ENCODE peak calls at places on chromosomes 2 and 18, in six cellular contexts. D, T, Y, P, F and N are unnamed samples. For H3K4me1, the result is how much of the 10 kb centered on the place peaks cover.

GRCh38 chr2:30272761-30273573 is 41.6 kb downstream of the LBH start:
- DNase-seq in T (no peak), P (peak), D (no peak), F (no peak), Y (no peak), N (peak)

GRCh38 chr2:216989335-216990129 is 129.7 kb upstream of the TNP1 start:
- DNase-seq in P (peak), Y (no peak), T (no peak), F (no peak), D (no peak), N (no peak)

GRCh38 chr2:214881647-214882205 is 72.2 kb upstream of the BARD1 start:
- DNase-seq in D (no peak), Y (no peak), T (no peak), P (peak), F (peak), N (no peak)

GRCh38 chr2:112793449-112793978 is 9.2 kb upstream of the IL1A start:
- DNase-seq in P (peak), T (no peak), D (no peak), F (no peak), Y (no peak), N (no peak)

GRCh38 chr2:46451131-46451711 is 28.1 kb upstream of the TMEM247 start:
- DNase-seq in P (no peak), F (peak), D (no peak), T (no peak), Y (no peak), N (no peak)

GRCh38 chr2:85628658-85629057 is 12.7 kb downstream of the USP39 start:
- DNase-seq in P (no peak), D (no peak), T (no peak), Y (no peak), F (no peak), N (no peak)

GRCh38 chr18:65754121-65754520 is 3.3 kb downstream of the CDH7 start:
- DNase-seq in D (no peak), P (peak), Y (no peak), T (no peak), F (no peak), N (no peak)

GRCh38 chr18:3605562-3606443 is 155.8 kb downstream of the TGIF1 start:
- DNase-seq in T (no peak), F (no peak), D (no peak), P (peak), Y (no peak), N (no peak)

GRCh38 chr2:38407111-38407682 is 30.1 kb upstream of the ATL2 start:
- DNase-seq in T (no peak), F (no peak), Y (no peak), D (no peak), P (no peak), N (no peak)

GRCh38 chr2:144567745-144568144 is 47.8 kb upstream of the ZEB2 start:
- DNase-seq in T (no peak), D (peak), P (no peak), Y (no peak), F (no peak), N (no peak)

GRCh38 chr2:53670351-53670750 is 97.3 kb upstream of the CHAC2 start:
- DNase-seq in D (no peak), Y (no peak), P (no peak), T (no peak), F (no peak), N (no peak)

GRCh38 chr2:236584521-236585384 is 15.1 kb downstream of the ACKR3 start:
- DNase-seq in Y (no peak), D (no peak), F (no peak), P (no peak), T (no peak), N (no peak)

GRCh38 chr18:42038936-42039335 is 83.9 kb downstream of the PIK3C3 start:
- DNase-seq in F (no peak), Y (no peak), D (no peak), T (no peak), P (peak), N (no peak)

GRCh38 chr2:207528980-207529329 is 807 bp upstream of the CREB1 start:
- DNase-seq in Y (no peak), F (no peak), P (no peak), D (no peak), T (peak), N (no peak)

GRCh38 chr2:132497591-132497990 is 81.0 kb downstream of the GPR39 start:
- DNase-seq in F (no peak), D (no peak), T (no peak), Y (no peak), P (no peak), N (no peak)

GRCh38 chr18:59672125-59672769 is 25.0 kb downstream of the CCBE1 start:
- DNase-seq in F (no peak), Y (no peak), D (no peak), T (peak), P (peak), N (no peak)

GRCh38 chr2:60880988-60881932 is at the start of gene REL:
- DNase-seq in T (peak), P (peak), D (peak), F (peak), Y (peak), N (peak)
- H3K4me3 ChIP-seq in T (peak), P (peak), D (peak), F (peak), Y (peak), N (peak)

DNA sequence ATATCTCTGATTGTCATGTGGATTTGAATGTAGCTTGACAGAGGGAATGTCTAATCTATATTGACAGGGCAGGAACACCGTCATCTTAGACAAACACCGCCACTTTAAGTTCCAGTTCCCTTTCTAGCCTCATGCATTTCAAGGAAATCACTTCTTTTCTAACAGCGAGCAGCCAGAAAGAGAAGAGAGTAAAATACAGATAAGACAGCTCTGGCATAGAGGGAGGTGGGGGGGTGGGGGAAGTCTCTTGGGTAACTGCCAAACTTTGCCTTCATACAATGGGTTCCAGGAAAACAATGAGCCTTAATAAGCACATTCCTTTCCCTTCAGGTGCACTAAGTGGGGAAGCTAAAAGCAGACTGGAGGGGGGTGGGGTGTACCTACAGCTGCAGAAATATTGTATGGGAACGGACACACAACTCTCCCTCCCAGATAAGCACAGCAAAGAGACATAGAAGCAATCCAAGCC is 37.2 kb downstream of the CASP10 start:
- DNase-seq in Y (no peak), D (no peak), F (peak), P (no peak), T (peak), N (no peak)
- H3K27ac ChIP-seq in Y (peak), D (no peak), F (peak), P (no peak), T (no peak), N (no peak)

DNA sequence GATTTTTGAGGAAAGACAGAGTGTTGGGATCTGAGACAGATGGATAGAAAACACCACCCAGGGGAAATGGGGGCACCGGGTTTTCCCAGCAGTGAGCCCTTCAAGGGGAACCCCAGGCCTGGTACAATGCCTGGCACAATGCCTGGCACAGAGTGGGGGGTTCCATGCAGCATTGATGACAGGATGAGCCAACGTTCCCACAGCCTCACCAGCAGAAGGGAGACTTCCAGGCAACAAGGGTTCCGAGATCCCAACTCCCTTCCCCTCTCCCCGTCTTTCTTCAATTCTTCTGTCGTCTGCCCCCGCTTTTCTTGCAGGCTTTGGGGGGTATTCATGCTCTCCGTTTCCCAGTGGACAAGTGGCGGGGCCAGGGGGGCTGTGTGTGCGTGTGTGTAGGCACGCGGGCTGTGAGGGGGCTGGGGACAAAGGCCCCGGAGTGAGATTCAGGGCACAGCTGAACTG is 132.1 kb upstream of the HAAO start:
- DNase-seq in Y (no peak), P (no peak), D (no peak), F (no peak), T (no peak), N (no peak)
- H3K4me1 ChIP-seq in Y (half or more), P (under half), D (under half), F (under half), T (half or more), N (half or more)

GRCh38 chr18:58341913-58342312 is 287.0 kb downstream of the ALPK2 start:
- DNase-seq in D (no peak), P (no peak), T (no peak), F (no peak), Y (no peak), N (no peak)

GRCh38 chr18:58344080-58344670 is 284.7 kb downstream of the ALPK2 start:
- DNase-seq in T (no peak), D (no peak), P (no peak), F (no peak), Y (no peak), N (no peak)

GRCh38 chr18:58345875-58346274 is 283.0 kb downstream of the ALPK2 start:
- DNase-seq in T (no peak), Y (no peak), F (no peak), P (no peak), D (no peak), N (no peak)

GRCh38 chr18:58347135-58347534 is 281.8 kb downstream of the ALPK2 start:
- DNase-seq in D (no peak), T (no peak), F (no peak), P (no peak), Y (no peak), N (no peak)

DNA sequence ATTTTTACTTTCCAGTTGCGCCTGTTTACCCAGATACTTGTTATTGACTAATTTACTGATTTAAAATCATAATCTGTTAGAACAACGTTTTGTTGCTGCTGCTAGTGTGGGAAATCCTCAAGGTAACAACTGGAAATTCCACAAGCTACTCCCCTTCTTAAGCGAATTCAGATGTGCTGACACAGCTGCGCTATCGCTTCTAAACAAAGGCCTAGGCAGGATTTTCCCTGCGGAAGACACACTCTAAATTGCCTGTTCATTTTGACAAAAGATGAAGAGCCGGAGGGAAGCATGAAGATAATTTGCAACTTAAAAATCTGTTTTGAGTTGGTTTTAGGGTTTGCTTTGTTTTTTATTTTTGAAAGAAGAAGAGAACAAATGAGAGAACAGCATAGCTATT is 283.8 kb downstream of the ALPK2 start:
- DNase-seq in T (no peak), F (no peak), D (peak), P (no peak), Y (no peak), N (no peak)
- H3K4me3 ChIP-seq in T (no peak), F (no peak), D (peak), P (no peak), Y (no peak), N (no peak)

GRCh38 chr2:69152847-69153246 is 139.9 kb downstream of the ANTXR1 start:
- DNase-seq in F (no peak), T (no peak), P (no peak), D (no peak), Y (no peak), N (no peak)

GRCh38 chr2:69154031-69154430 is 141.1 kb downstream of the ANTXR1 start:
- DNase-seq in D (no peak), Y (no peak), F (no peak), P (peak), T (no peak), N (no peak)

GRCh38 chr2:69147841-69148533 is 135.0 kb downstream of the ANTXR1 start:
- DNase-seq in P (no peak), F (no peak), Y (no peak), T (no peak), D (no peak), N (no peak)

GRCh38 chr2:69149631-69150215 is 136.7 kb downstream of the ANTXR1 start:
- DNase-seq in F (no peak), T (peak), D (peak), P (peak), Y (no peak), N (no peak)

DNA sequence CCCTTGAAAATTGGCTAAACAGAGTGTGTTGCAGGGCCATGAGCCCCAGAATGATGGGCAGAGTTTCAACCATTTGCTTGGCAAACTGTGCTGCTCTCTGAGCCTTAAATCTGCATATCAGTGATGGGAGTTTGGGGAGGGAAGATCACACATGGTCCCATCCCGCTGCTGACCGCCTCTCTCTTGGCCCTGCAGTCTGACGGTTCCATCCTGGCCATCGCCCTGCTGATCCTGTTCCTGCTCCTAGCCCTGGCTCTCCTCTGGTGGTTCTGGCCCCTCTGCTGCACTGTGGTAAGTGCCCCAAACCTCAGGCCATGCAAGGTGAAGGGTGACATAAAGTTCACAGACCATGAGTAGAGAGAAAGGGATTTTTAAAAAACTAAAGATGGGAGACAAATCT is 139.0 kb downstream of the ANTXR1 start:
- DNase-seq in F (no peak), Y (no peak), T (no peak), P (no peak), D (no peak), N (no peak)
- H3K27ac ChIP-seq in F (no peak), Y (no peak), T (peak), P (no peak), D (no peak), N (no peak)

DNA sequence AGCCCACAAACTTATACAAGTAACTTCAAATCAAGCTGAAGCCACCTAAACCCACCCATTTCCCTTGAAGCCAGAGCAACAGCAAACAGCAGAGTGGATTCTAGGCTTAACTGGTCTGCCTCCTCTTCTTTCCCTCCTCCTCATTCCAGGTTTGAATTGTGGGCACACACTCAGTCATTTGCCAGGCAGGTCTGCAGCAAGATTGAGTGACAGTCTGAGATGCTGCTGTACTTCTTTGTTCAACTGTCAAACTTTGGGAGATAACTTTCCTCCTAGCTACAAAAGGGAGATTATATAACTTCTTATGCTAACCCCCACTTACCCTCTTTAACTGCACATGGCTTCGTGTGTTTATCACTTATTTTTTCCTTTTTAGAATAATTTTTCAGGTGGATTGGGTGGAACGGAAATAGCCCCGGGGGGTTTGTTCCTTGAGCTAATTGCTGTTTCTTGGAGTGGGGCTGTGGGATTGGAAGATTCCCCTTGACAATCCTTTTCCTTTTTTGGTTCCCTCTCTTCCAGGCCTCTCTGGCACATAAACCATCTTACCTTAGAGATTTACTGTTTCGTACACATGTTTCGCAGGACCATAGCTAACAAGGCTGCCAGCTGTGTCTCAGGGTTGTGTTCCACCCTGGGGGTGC is 55.0 kb downstream of the RNF144A start:
- DNase-seq in D (no peak), P (no peak), T (peak), Y (no peak), F (no peak), N (no peak)
- H3K4me1 ChIP-seq in D (under half), P (under half), T (under half), Y (under half), F (under half), N (under half)

GRCh38 chr2:105396254-105397024 is 2.4 kb downstream of the FHL2 start:
- DNase-seq in Y (peak), P (peak), T (peak), F (no peak), D (no peak), N (peak)

GRCh38 chr2:105393373-105394055 is 5.3 kb downstream of the FHL2 start:
- DNase-seq in T (peak), P (peak), Y (peak), F (no peak), D (no peak), N (no peak)

GRCh38 chr2:105395691-105396090 is 3.2 kb downstream of the FHL2 start:
- DNase-seq in P (no peak), F (no peak), D (no peak), T (peak), Y (no peak), N (no peak)

GRCh38 chr2:105397025-105397722 is 1.7 kb downstream of the FHL2 start:
- DNase-seq in P (no peak), Y (no peak), T (peak), D (no peak), F (no peak), N (no peak)

GRCh38 chr2:105394951-105395611 is 3.8 kb downstream of the FHL2 start:
- DNase-seq in F (no peak), D (no peak), Y (no peak), P (peak), T (peak), N (no peak)
- H3K4me3 ChIP-seq in F (no peak), D (no peak), Y (no peak), P (peak), T (no peak), N (no peak)

DNA sequence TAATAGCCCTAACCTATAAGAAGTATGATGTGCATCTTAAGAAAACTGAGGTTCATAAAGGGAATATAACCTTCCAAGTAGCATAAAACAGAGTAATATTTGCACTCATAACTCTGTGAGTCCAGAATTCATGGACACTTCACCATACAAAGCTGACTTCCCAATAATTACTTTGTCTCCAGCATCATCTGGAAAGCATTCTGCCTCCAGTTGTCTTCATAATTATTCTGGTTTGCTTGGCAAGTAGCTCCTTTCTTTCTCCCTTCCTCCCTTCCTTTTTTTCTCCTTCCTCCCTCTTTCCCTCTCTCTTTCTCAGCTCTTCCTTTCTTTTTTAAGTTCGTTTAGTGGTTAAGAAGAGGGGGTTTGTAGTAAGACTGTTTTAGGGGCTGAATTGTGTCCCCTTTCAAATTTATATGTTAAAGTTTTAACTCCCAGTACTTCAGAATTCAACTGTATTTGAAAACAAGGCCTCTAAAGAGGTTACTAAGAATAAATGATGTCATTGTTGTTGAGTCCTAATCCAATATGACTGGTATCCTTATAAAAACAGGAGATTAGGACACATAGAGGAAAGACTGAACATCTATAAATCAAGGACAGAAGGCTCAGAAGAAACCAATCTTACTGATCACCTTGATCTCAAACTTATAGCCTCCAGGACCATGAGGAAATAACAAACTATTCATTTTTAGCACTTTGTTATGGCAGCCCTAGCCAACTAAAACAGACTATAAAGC is 28.9 kb downstream of the TFPI start:
- DNase-seq in F (no peak), Y (no peak), T (no peak), P (no peak), D (no peak), N (no peak)
- H3K27ac ChIP-seq in F (no peak), Y (no peak), T (no peak), P (no peak), D (no peak), N (no peak)